ENCODE peak calls at places on chromosomes 12 and 14, in nine cellular contexts. One of them, this sample, is unnamed.

GRCh38 chr14:59463773-59464650 is 1.2 kb downstream of the GPR135 start:
- DNase-seq in stomach: no peak
- DNase-seq in left ventricle myocardium superior: peak
- DNase-seq in RPMI7951: no peak
- DNase-seq in iPS-NIHi11: peak
- DNase-seq in frontal cortex: peak
- DNase-seq in heart left ventricle: peak
- DNase-seq in NCI-H1092 treated with DMSO at 0.1 percent for 48 hours: peak
- DNase-seq in NCI-H446 treated with DMSO at 0.1 percent for 48 hours: no peak
- DNase-seq in this sample: no peak

GRCh38 chr12:127899981-127900380 is 367.0 kb upstream of the TMEM132C start:
- DNase-seq in stomach: no peak
- DNase-seq in left ventricle myocardium superior: no peak
- DNase-seq in RPMI7951: no peak
- DNase-seq in iPS-NIHi11: no peak
- DNase-seq in frontal cortex: no peak
- DNase-seq in heart left ventricle: no peak
- DNase-seq in NCI-H1092 treated with DMSO at 0.1 percent for 48 hours: no peak
- DNase-seq in NCI-H446 treated with DMSO at 0.1 percent for 48 hours: no peak
- DNase-seq in this sample: no peak

GRCh38 chr14:30553311-30553989 is 5.5 kb upstream of the G2E3 start:
- DNase-seq in stomach: no peak
- DNase-seq in left ventricle myocardium superior: no peak
- DNase-seq in RPMI7951: peak
- DNase-seq in iPS-NIHi11: no peak
- DNase-seq in frontal cortex: no peak
- DNase-seq in heart left ventricle: no peak
- DNase-seq in NCI-H1092 treated with DMSO at 0.1 percent for 48 hours: no peak
- DNase-seq in NCI-H446 treated with DMSO at 0.1 percent for 48 hours: no peak
- DNase-seq in this sample: no peak

GRCh38 chr12:117038919-117039318 is 60.3 kb downstream of the TESC start:
- DNase-seq in stomach: no peak
- DNase-seq in left ventricle myocardium superior: peak
- DNase-seq in RPMI7951: no peak
- DNase-seq in iPS-NIHi11: no peak
- DNase-seq in frontal cortex: no peak
- DNase-seq in heart left ventricle: no peak
- DNase-seq in NCI-H1092 treated with DMSO at 0.1 percent for 48 hours: no peak
- DNase-seq in NCI-H446 treated with DMSO at 0.1 percent for 48 hours: no peak
- DNase-seq in this sample: no peak

GRCh38 chr14:69048456-69048855 is 69.4 kb upstream of the ACTN1 start:
- DNase-seq in stomach: peak
- DNase-seq in left ventricle myocardium superior: no peak
- DNase-seq in RPMI7951: no peak
- DNase-seq in iPS-NIHi11: no peak
- DNase-seq in frontal cortex: no peak
- DNase-seq in heart left ventricle: no peak
- DNase-seq in NCI-H1092 treated with DMSO at 0.1 percent for 48 hours: no peak
- DNase-seq in NCI-H446 treated with DMSO at 0.1 percent for 48 hours: no peak
- DNase-seq in this sample: no peak

GRCh38 chr14:101101456-101102056 is 198.0 kb upstream of the RTL1 start:
- DNase-seq in stomach: no peak
- DNase-seq in left ventricle myocardium superior: no peak
- DNase-seq in RPMI7951: no peak
- DNase-seq in iPS-NIHi11: no peak
- DNase-seq in frontal cortex: no peak
- DNase-seq in heart left ventricle: no peak
- DNase-seq in NCI-H1092 treated with DMSO at 0.1 percent for 48 hours: no peak
- DNase-seq in NCI-H446 treated with DMSO at 0.1 percent for 48 hours: no peak
- DNase-seq in this sample: no peak

GRCh38 chr12:6360080-6360571 is 15.2 kb downstream of the SCNN1A start:
- DNase-seq in stomach: no peak
- DNase-seq in left ventricle myocardium superior: no peak
- DNase-seq in RPMI7951: no peak
- DNase-seq in iPS-NIHi11: no peak
- DNase-seq in frontal cortex: no peak
- DNase-seq in heart left ventricle: no peak
- DNase-seq in NCI-H1092 treated with DMSO at 0.1 percent for 48 hours: no peak
- DNase-seq in NCI-H446 treated with DMSO at 0.1 percent for 48 hours: no peak
- DNase-seq in this sample: no peak

GRCh38 chr14:61202124-61202523 is 79.0 kb downstream of the TMEM30B start:
- DNase-seq in stomach: no peak
- DNase-seq in left ventricle myocardium superior: no peak
- DNase-seq in RPMI7951: no peak
- DNase-seq in iPS-NIHi11: no peak
- DNase-seq in frontal cortex: no peak
- DNase-seq in heart left ventricle: no peak
- DNase-seq in NCI-H1092 treated with DMSO at 0.1 percent for 48 hours: no peak
- DNase-seq in NCI-H446 treated with DMSO at 0.1 percent for 48 hours: no peak
- DNase-seq in this sample: no peak

GRCh38 chr14:73477618-73478266 is 13.0 kb upstream of the RIOX1 start:
- DNase-seq in stomach: no peak
- DNase-seq in left ventricle myocardium superior: no peak
- DNase-seq in RPMI7951: no peak
- DNase-seq in iPS-NIHi11: no peak
- DNase-seq in frontal cortex: no peak
- DNase-seq in heart left ventricle: no peak
- DNase-seq in NCI-H1092 treated with DMSO at 0.1 percent for 48 hours: no peak
- DNase-seq in NCI-H446 treated with DMSO at 0.1 percent for 48 hours: no peak
- DNase-seq in this sample: no peak

GRCh38 chr14:61003571-61003970 is 22.5 kb downstream of the SLC38A6 start:
- DNase-seq in stomach: no peak
- DNase-seq in left ventricle myocardium superior: no peak
- DNase-seq in RPMI7951: no peak
- DNase-seq in iPS-NIHi11: no peak
- DNase-seq in frontal cortex: no peak
- DNase-seq in heart left ventricle: no peak
- DNase-seq in NCI-H1092 treated with DMSO at 0.1 percent for 48 hours: no peak
- DNase-seq in NCI-H446 treated with DMSO at 0.1 percent for 48 hours: no peak
- DNase-seq in this sample: no peak

GRCh38 chr14:72559227-72559626 is 334.7 kb downstream of the DPF3 start:
- DNase-seq in stomach: no peak
- DNase-seq in left ventricle myocardium superior: no peak
- DNase-seq in RPMI7951: peak
- DNase-seq in iPS-NIHi11: no peak
- DNase-seq in frontal cortex: no peak
- DNase-seq in heart left ventricle: no peak
- DNase-seq in NCI-H1092 treated with DMSO at 0.1 percent for 48 hours: no peak
- DNase-seq in NCI-H446 treated with DMSO at 0.1 percent for 48 hours: no peak
- DNase-seq in this sample: no peak

GRCh38 chr14:91116913-91117588 is 3.2 kb downstream of the DGLUCY start:
- DNase-seq in stomach: no peak
- DNase-seq in left ventricle myocardium superior: no peak
- DNase-seq in RPMI7951: no peak
- DNase-seq in iPS-NIHi11: no peak
- DNase-seq in frontal cortex: no peak
- DNase-seq in heart left ventricle: no peak
- DNase-seq in NCI-H1092 treated with DMSO at 0.1 percent for 48 hours: no peak
- DNase-seq in NCI-H446 treated with DMSO at 0.1 percent for 48 hours: no peak
- DNase-seq in this sample: no peak

GRCh38 chr12:12465522-12465921 is 97.1 kb downstream of the DUSP16 start:
- DNase-seq in stomach: no peak
- DNase-seq in left ventricle myocardium superior: no peak
- DNase-seq in RPMI7951: no peak
- DNase-seq in iPS-NIHi11: no peak
- DNase-seq in frontal cortex: no peak
- DNase-seq in heart left ventricle: no peak
- DNase-seq in NCI-H1092 treated with DMSO at 0.1 percent for 48 hours: no peak
- DNase-seq in NCI-H446 treated with DMSO at 0.1 percent for 48 hours: no peak
- DNase-seq in this sample: no peak

GRCh38 chr12:98320026-98320425 is 195.4 kb upstream of the TMPO start:
- DNase-seq in stomach: no peak
- DNase-seq in left ventricle myocardium superior: no peak
- DNase-seq in RPMI7951: no peak
- DNase-seq in iPS-NIHi11: no peak
- DNase-seq in frontal cortex: no peak
- DNase-seq in heart left ventricle: no peak
- DNase-seq in NCI-H1092 treated with DMSO at 0.1 percent for 48 hours: no peak
- DNase-seq in NCI-H446 treated with DMSO at 0.1 percent for 48 hours: peak
- DNase-seq in this sample: no peak

GRCh38 chr14:76780875-76781647 is 19.8 kb downstream of the VASH1 start:
- DNase-seq in stomach: no peak
- DNase-seq in left ventricle myocardium superior: no peak
- DNase-seq in RPMI7951: peak
- DNase-seq in iPS-NIHi11: no peak
- DNase-seq in frontal cortex: peak
- DNase-seq in heart left ventricle: no peak
- DNase-seq in NCI-H1092 treated with DMSO at 0.1 percent for 48 hours: no peak
- DNase-seq in NCI-H446 treated with DMSO at 0.1 percent for 48 hours: no peak
- DNase-seq in this sample: no peak

GRCh38 chr12:2891240-2892053 is 756 bp downstream of the TULP3 start:
- DNase-seq in stomach: peak
- DNase-seq in left ventricle myocardium superior: peak
- DNase-seq in RPMI7951: peak
- DNase-seq in iPS-NIHi11: peak
- DNase-seq in frontal cortex: peak
- DNase-seq in heart left ventricle: peak
- DNase-seq in NCI-H1092 treated with DMSO at 0.1 percent for 48 hours: peak
- DNase-seq in NCI-H446 treated with DMSO at 0.1 percent for 48 hours: peak
- DNase-seq in this sample: no peak

GRCh38 chr12:45660330-45660729 is 69.2 kb upstream of the ARID2 start:
- DNase-seq in stomach: peak
- DNase-seq in left ventricle myocardium superior: no peak
- DNase-seq in RPMI7951: peak
- DNase-seq in iPS-NIHi11: peak
- DNase-seq in frontal cortex: no peak
- DNase-seq in heart left ventricle: peak
- DNase-seq in NCI-H1092 treated with DMSO at 0.1 percent for 48 hours: no peak
- DNase-seq in NCI-H446 treated with DMSO at 0.1 percent for 48 hours: no peak
- DNase-seq in this sample: peak

GRCh38 chr12:5442251-5443006 is 10.5 kb downstream of the NTF3 start:
- DNase-seq in stomach: no peak
- DNase-seq in left ventricle myocardium superior: no peak
- DNase-seq in RPMI7951: peak
- DNase-seq in iPS-NIHi11: peak
- DNase-seq in frontal cortex: no peak
- DNase-seq in heart left ventricle: no peak
- DNase-seq in NCI-H1092 treated with DMSO at 0.1 percent for 48 hours: peak
- DNase-seq in NCI-H446 treated with DMSO at 0.1 percent for 48 hours: no peak
- DNase-seq in this sample: no peak

GRCh38 chr12:71664411-71665108 is 459 bp downstream of the THAP2 start:
- DNase-seq in stomach: no peak
- DNase-seq in left ventricle myocardium superior: no peak
- DNase-seq in RPMI7951: no peak
- DNase-seq in iPS-NIHi11: no peak
- DNase-seq in frontal cortex: no peak
- DNase-seq in heart left ventricle: no peak
- DNase-seq in NCI-H1092 treated with DMSO at 0.1 percent for 48 hours: no peak
- DNase-seq in NCI-H446 treated with DMSO at 0.1 percent for 48 hours: no peak
- DNase-seq in this sample: no peak

GRCh38 chr12:132279184-132279889 is 50.1 kb downstream of the GALNT9 start:
- DNase-seq in stomach: peak
- DNase-seq in left ventricle myocardium superior: peak
- DNase-seq in RPMI7951: no peak
- DNase-seq in iPS-NIHi11: no peak
- DNase-seq in frontal cortex: no peak
- DNase-seq in heart left ventricle: peak
- DNase-seq in NCI-H1092 treated with DMSO at 0.1 percent for 48 hours: no peak
- DNase-seq in NCI-H446 treated with DMSO at 0.1 percent for 48 hours: no peak
- DNase-seq in this sample: no peak

GRCh38 chr14:65101631-65102440 is 481 bp downstream of the MAX start:
- DNase-seq in stomach: peak
- DNase-seq in left ventricle myocardium superior: peak
- DNase-seq in RPMI7951: peak
- DNase-seq in iPS-NIHi11: peak
- DNase-seq in frontal cortex: no peak
- DNase-seq in heart left ventricle: peak
- DNase-seq in NCI-H1092 treated with DMSO at 0.1 percent for 48 hours: no peak
- DNase-seq in NCI-H446 treated with DMSO at 0.1 percent for 48 hours: no peak
- DNase-seq in this sample: no peak

GRCh38 chr12:1833596-1834028 is 13.2 kb downstream of the LRTM2 start:
- DNase-seq in stomach: no peak
- DNase-seq in left ventricle myocardium superior: no peak
- DNase-seq in RPMI7951: no peak
- DNase-seq in iPS-NIHi11: no peak
- DNase-seq in frontal cortex: no peak
- DNase-seq in heart left ventricle: no peak
- DNase-seq in NCI-H1092 treated with DMSO at 0.1 percent for 48 hours: no peak
- DNase-seq in NCI-H446 treated with DMSO at 0.1 percent for 48 hours: no peak
- DNase-seq in this sample: no peak

GRCh38 chr14:90416649-90417237 is 19.9 kb downstream of the CALM1 start:
- DNase-seq in stomach: no peak
- DNase-seq in left ventricle myocardium superior: no peak
- DNase-seq in RPMI7951: no peak
- DNase-seq in iPS-NIHi11: no peak
- DNase-seq in frontal cortex: no peak
- DNase-seq in heart left ventricle: no peak
- DNase-seq in NCI-H1092 treated with DMSO at 0.1 percent for 48 hours: peak
- DNase-seq in NCI-H446 treated with DMSO at 0.1 percent for 48 hours: no peak
- DNase-seq in this sample: no peak

GRCh38 chr12:62347922-62348650 is 87.9 kb downstream of the USP15 start:
- DNase-seq in stomach: no peak
- DNase-seq in left ventricle myocardium superior: no peak
- DNase-seq in RPMI7951: peak
- DNase-seq in iPS-NIHi11: no peak
- DNase-seq in frontal cortex: no peak
- DNase-seq in heart left ventricle: no peak
- DNase-seq in NCI-H1092 treated with DMSO at 0.1 percent for 48 hours: no peak
- DNase-seq in NCI-H446 treated with DMSO at 0.1 percent for 48 hours: no peak
- DNase-seq in this sample: no peak

GRCh38 chr12:123713398-123714301 is 1.5 kb downstream of the ATP6V0A2 start:
- DNase-seq in stomach: peak
- DNase-seq in left ventricle myocardium superior: no peak
- DNase-seq in RPMI7951: no peak
- DNase-seq in iPS-NIHi11: no peak
- DNase-seq in frontal cortex: no peak
- DNase-seq in heart left ventricle: no peak
- DNase-seq in NCI-H1092 treated with DMSO at 0.1 percent for 48 hours: no peak
- DNase-seq in NCI-H446 treated with DMSO at 0.1 percent for 48 hours: no peak
- DNase-seq in this sample: no peak

GRCh38 chr12:88371416-88372183 is 208.7 kb downstream of the KITLG start:
- DNase-seq in stomach: no peak
- DNase-seq in left ventricle myocardium superior: no peak
- DNase-seq in RPMI7951: peak
- DNase-seq in iPS-NIHi11: no peak
- DNase-seq in frontal cortex: no peak
- DNase-seq in heart left ventricle: no peak
- DNase-seq in NCI-H1092 treated with DMSO at 0.1 percent for 48 hours: no peak
- DNase-seq in NCI-H446 treated with DMSO at 0.1 percent for 48 hours: no peak
- DNase-seq in this sample: no peak

This sample was measured in AG04450.